ENCODE peak calls at places on chromosomes 5 and 9, in nine cellular contexts. P is colonic mucosa; Z is AG10803; K is endodermal cell; D is pancreas; I is CD8-positive, alpha-beta T cell; A is astrocyte of the spinal cord; R is upper lobe of right lung; L is omental fat pad. N is an unnamed sample.

GRCh38 chr5:170479484-170479883 is 24.3 kb upstream of the KCNIP1 start:
- DNase-seq in K (peak), Z (peak), L (no peak), R (no peak), D (peak), I (no peak), A (no peak), P (no peak), N (no peak)

GRCh38 chr5:171571663-171572062 is 152.2 kb downstream of the FGF18 start:
- DNase-seq in A (peak), P (no peak), D (no peak), K (no peak), Z (peak), I (no peak), L (no peak), R (no peak), N (peak)

GRCh38 chr9:120886490-120886967 is 9.5 kb upstream of the PHF19 start:
- DNase-seq in L (no peak), I (no peak), P (no peak), A (peak), K (no peak), Z (peak), D (no peak), R (no peak), N (peak)

GRCh38 chr9:98609646-98610045 is 99.1 kb downstream of the GABBR2 start:
- DNase-seq in D (no peak), P (no peak), A (no peak), I (no peak), K (no peak), R (no peak), Z (no peak), L (no peak), N (no peak)

GRCh38 chr9:125861405-125862063 is 114.4 kb downstream of the PBX3 start:
- DNase-seq in D (no peak), K (no peak), Z (peak), L (no peak), R (no peak), I (no peak), P (no peak), A (no peak), N (peak)

GRCh38 chr5:84568171-84568570 is 183.5 kb upstream of the EDIL3 start:
- DNase-seq in L (no peak), K (no peak), D (no peak), Z (no peak), A (no peak), P (no peak), R (no peak), I (no peak), N (no peak)

GRCh38 chr5:163440954-163441353 is 3.6 kb downstream of the CCNG1 start:
- DNase-seq in D (no peak), K (no peak), R (no peak), I (no peak), Z (no peak), L (no peak), P (no peak), A (no peak), N (no peak)

GRCh38 chr5:156920861-156921431 is 42.1 kb downstream of the TIMD4 start:
- DNase-seq in R (no peak), A (no peak), L (no peak), I (no peak), K (no peak), Z (no peak), P (no peak), D (no peak), N (no peak)

GRCh38 chr5:43161244-43161643 is 30.8 kb upstream of the NIM1K start:
- DNase-seq in L (no peak), D (no peak), I (no peak), A (no peak), K (no peak), Z (no peak), P (no peak), R (no peak), N (no peak)

GRCh38 chr5:65623482-65623881 is 651 bp downstream of the TRIM23 start:
- DNase-seq in P (peak), A (no peak), L (no peak), D (no peak), I (no peak), K (no peak), R (no peak), Z (peak), N (no peak)

GRCh38 chr5:45578270-45578669 is 117.9 kb downstream of the HCN1 start:
- DNase-seq in P (no peak), R (no peak), Z (no peak), D (peak), I (no peak), L (no peak), A (no peak), K (no peak), N (peak)

GRCh38 chr5:140115186-140115500 is 1.2 kb downstream of the PURA start:
- DNase-seq in R (no peak), A (no peak), P (no peak), I (no peak), D (no peak), K (no peak), Z (no peak), L (no peak), N (no peak)

GRCh38 chr9:33320568-33321261 is 30.4 kb downstream of the NFX1 start:
- DNase-seq in K (no peak), A (peak), L (no peak), D (no peak), P (no peak), I (no peak), Z (peak), R (no peak), N (peak)

GRCh38 chr5:80408475-80408875 is 611 bp downstream of the ZFYVE16 start:
- DNase-seq in D (peak), R (peak), A (no peak), P (no peak), K (peak), Z (peak), L (no peak), I (peak), N (peak)
- TF ChIP-seq CTCF in D (no peak), R (no peak), A (peak), P (no peak), K (no peak), Z (peak), L (no peak), I (no peak), N (peak)

GRCh38 chr9:84424945-84425344 is 84.4 kb upstream of the SLC28A3 start:
- DNase-seq in D (no peak), K (no peak), P (no peak), R (no peak), L (no peak), I (no peak), A (no peak), Z (no peak), N (no peak)

DNA sequence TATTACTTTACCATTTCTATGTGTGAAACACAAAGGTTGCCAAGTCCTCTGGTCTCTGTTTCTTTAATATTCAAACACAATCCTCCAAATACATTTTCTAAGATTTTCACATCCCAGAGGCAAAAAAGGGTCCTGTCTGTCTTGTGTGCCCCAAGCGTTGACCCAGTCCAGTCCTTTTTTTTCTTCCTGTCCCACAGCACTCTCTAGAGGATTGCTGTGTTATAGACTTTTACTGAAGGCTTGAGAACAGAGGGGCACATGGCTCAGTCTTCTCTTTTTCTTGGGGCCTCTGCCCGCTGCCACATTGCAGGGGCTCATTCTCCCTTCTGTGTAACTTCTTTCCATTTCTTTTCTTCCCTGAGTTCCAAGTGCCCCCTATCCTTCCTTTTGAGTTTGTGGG is 78.6 kb upstream of the SLC28A3 start:
- DNase-seq in P (no peak), R (no peak), K (no peak), L (no peak), D (no peak), I (no peak), A (no peak), Z (no peak), N (peak)
- TF ChIP-seq CTCF in P (no peak), R (no peak), K (peak), L (no peak), D (no peak), I (no peak), A (no peak), Z (peak), N (peak)

GRCh38 chr9:113604393-113604792 is 140.9 kb downstream of the RGS3 start:
- DNase-seq in I (no peak), R (no peak), A (no peak), K (no peak), Z (no peak), D (no peak), P (no peak), L (no peak), N (no peak)

GRCh38 chr9:113612216-113612747 is 148.8 kb downstream of the RGS3 start:
- DNase-seq in A (no peak), L (no peak), Z (no peak), I (no peak), K (no peak), R (peak), P (no peak), D (no peak), N (no peak)

GRCh38 chr9:113611461-113612215 is 148.1 kb downstream of the RGS3 start:
- DNase-seq in L (no peak), A (no peak), I (no peak), R (peak), Z (no peak), D (no peak), P (no peak), K (peak), N (no peak)

GRCh38 chr9:113609562-113610318 is 146.2 kb downstream of the RGS3 start:
- DNase-seq in K (peak), P (no peak), D (peak), R (peak), I (no peak), A (no peak), Z (no peak), L (peak), N (no peak)

GRCh38 chr9:113608082-113608685 is 144.7 kb downstream of the RGS3 start:
- DNase-seq in A (no peak), Z (no peak), R (no peak), K (no peak), I (no peak), P (no peak), L (no peak), D (no peak), N (no peak)
- TF ChIP-seq CTCF in A (no peak), Z (no peak), R (no peak), K (no peak), I (no peak), P (no peak), L (no peak), D (no peak), N (no peak)

DNA sequence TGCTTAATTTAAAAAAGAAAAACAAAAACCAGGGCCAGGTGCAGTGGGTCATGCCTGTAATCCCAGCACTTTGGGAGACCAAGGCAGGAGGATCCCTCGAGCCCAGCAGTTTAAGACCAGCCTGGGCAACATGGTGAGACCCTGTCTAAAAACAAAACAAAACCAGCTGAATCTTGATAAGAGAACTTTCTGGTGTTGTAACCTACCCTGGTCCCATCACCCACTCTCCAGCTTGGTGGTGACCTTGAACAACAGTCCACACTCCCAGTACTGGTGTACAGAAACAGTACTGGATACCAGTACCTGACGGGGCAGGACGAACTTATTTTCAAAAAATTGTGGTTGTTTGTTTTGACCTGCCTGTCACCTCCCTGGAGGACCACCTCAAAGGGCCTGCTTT is 30.9 kb downstream of the CLTA start:
- DNase-seq in P (no peak), L (no peak), I (no peak), K (no peak), R (no peak), Z (no peak), D (no peak), A (no peak), N (no peak)
- TF ChIP-seq CTCF in P (no peak), L (no peak), I (no peak), K (no peak), R (no peak), Z (no peak), D (no peak), A (no peak), N (no peak)